ENCODE peak calls at places on chromosomes 12 and 14, in seven cellular contexts. D is spleen; W is AG09319; H is GM03348; C is type B pancreatic cell; V is activated CD8-positive, alpha-beta memory T cell treated with anti-CD3 and anti-CD28 coated beads for 1 hour; K is cardiac muscle cell. J is an unnamed sample.
A peak's percentile ranks its signal among the peaks of the same experiment; 100 is the strongest.

GRCh38 chr12:20140751-20141150 is 227.6 kb upstream of the PDE3A start:
- DNase-seq in D (no peak), V (no peak), W (no peak), H (no peak), C (no peak), K (no peak), J (no peak)

GRCh38 chr12:86660488-86661171 is 404.4 kb upstream of the MGAT4C start:
- DNase-seq in V (no peak), H (no peak), K (no peak), D (no peak), C (no peak), W (no peak), J (no peak)

GRCh38 chr12:15575797-15576560 is 213.2 kb downstream of the EPS8 start:
- DNase-seq in H (no peak), D (no peak), V (no peak), K (no peak), W (no peak), C (no peak), J (no peak)

GRCh38 chr14:42229976-42230375 is 623.3 kb downstream of the LRFN5 start:
- DNase-seq in V (no peak), H (no peak), W (no peak), K (no peak), C (no peak), D (no peak), J (no peak)

GRCh38 chr12:11969437-11970154 is 101.1 kb upstream of the BCL2L14 start:
- DNase-seq in W (no peak), K (no peak), C (no peak), V (no peak), D (no peak), H (no peak), J (no peak)

GRCh38 chr12:44696542-44696941 is 179.6 kb downstream of the NELL2 start:
- DNase-seq in K (no peak), H (no peak), D (no peak), W (no peak), V (no peak), C (no peak), J (no peak)

GRCh38 chr12:51921017-51921725 is 13.9 kb downstream of the ACVRL1 start:
- DNase-seq in C (no peak), H (no peak), V (no peak), W (no peak), K (peak; percentile 78), D (no peak), J (no peak)

GRCh38 chr12:109523071-109523470 is 45.6 kb downstream of the UBE3B start:
- DNase-seq in W (no peak), K (no peak), H (no peak), D (no peak), C (no peak), V (no peak), J (no peak)

GRCh38 chr12:4874671-4875070 is 35.0 kb upstream of the KCNA1 start:
- DNase-seq in K (no peak), D (no peak), V (no peak), C (no peak), H (no peak), W (no peak), J (no peak)

GRCh38 chr12:77553976-77554619 is 276.6 kb upstream of the NAV3 start:
- DNase-seq in D (no peak), W (no peak), K (no peak), H (no peak), V (no peak), C (no peak), J (no peak)

GRCh38 chr14:43540948-43541347 is 966.1 kb downstream of the FSCB start:
- DNase-seq in V (no peak), W (no peak), H (no peak), K (peak; percentile 1), D (no peak), C (no peak), J (no peak)

GRCh38 chr14:104870368-104871144 is 5.5 kb downstream of the CEP170B start:
- DNase-seq in K (peak; percentile 37), D (peak; percentile 72), C (no peak), H (no peak), V (peak; percentile 44), W (no peak), J (no peak)

GRCh38 chr12:121783771-121784170 is 9.7 kb downstream of the RHOF start:
- DNase-seq in V (no peak), C (no peak), D (no peak), W (no peak), H (no peak), K (no peak), J (no peak)

GRCh38 chr14:105398044-105398725 is at the start of gene TEX22:
- DNase-seq in W (peak; percentile 43), D (peak; percentile 98), K (peak; percentile 91), C (peak; percentile 94), H (peak; percentile 97), V (peak; percentile 92), J (peak; percentile 87)

GRCh38 chr12:50187084-50187900 is 20.1 kb upstream of the CERS5 start:
- DNase-seq in C (no peak), D (no peak), H (peak; percentile 54), K (no peak), W (no peak), V (no peak), J (no peak)

GRCh38 chr12:58922849-58923248 is 2.5 kb upstream of the LRIG3 start:
- DNase-seq in D (no peak), C (no peak), H (no peak), V (no peak), W (no peak), K (no peak), J (no peak)

GRCh38 chr12:53005215-53005985 is 856 bp upstream of the EIF4B start:
- DNase-seq in C (no peak), H (no peak), D (peak; percentile 85), W (no peak), K (no peak), V (no peak), J (peak; percentile 76)

GRCh38 chr12:42296503-42297109 is 29.3 kb downstream of the ZCRB1 start:
- DNase-seq in K (no peak), V (no peak), H (no peak), W (no peak), D (no peak), C (no peak), J (no peak)

GRCh38 chr14:54420478-54421116 is 20.6 kb downstream of the CNIH1 start:
- DNase-seq in K (peak; percentile 45), D (no peak), H (peak; percentile 76), C (no peak), W (no peak), V (no peak), J (no peak)

GRCh38 chr12:128083132-128083729 is 183.7 kb upstream of the TMEM132C start:
- DNase-seq in W (no peak), H (no peak), D (no peak), K (no peak), V (no peak), C (no peak), J (no peak)

GRCh38 chr14:68510201-68510600 is 282.7 kb downstream of the ZFP36L1 start:
- DNase-seq in V (no peak), H (peak; percentile 90), W (peak; percentile 93), K (peak; percentile 74), D (no peak), C (no peak), J (no peak)

GRCh38 chr12:23662966-23663365 is 286.5 kb downstream of the SOX5 start:
- DNase-seq in V (no peak), K (no peak), D (no peak), H (no peak), W (no peak), C (no peak), J (no peak)

GRCh38 chr12:6852651-6853354 is 853 bp downstream of the USP5 start:
- DNase-seq in V (no peak), D (peak; percentile 84), W (no peak), C (no peak), H (peak; percentile 75), K (peak; percentile 59), J (peak; percentile 88)

GRCh38 chr14:56422703-56423213 is 156.8 kb upstream of the TMEM260 start:
- DNase-seq in K (peak; percentile 71), V (no peak), H (peak; percentile 87), C (no peak), W (peak; percentile 39), D (no peak), J (no peak)

GRCh38 chr12:85147331-85147730 is 111.2 kb downstream of the LRRIQ1 start:
- DNase-seq in H (no peak), V (no peak), C (no peak), K (peak; percentile 2), W (no peak), D (no peak), J (no peak)

GRCh38 chr14:23348297-23348655 is 4.4 kb downstream of the SLC22A17 start:
- DNase-seq in C (no peak), H (no peak), V (no peak), D (no peak), W (no peak), K (no peak), J (no peak)